ENCODE peak calls at places on chromosome 20, in four cellular contexts. K is A549, S is IMR-90, C is HepG2. L is an unnamed sample.

GRCh38 chr20:9460518-9460917 is 53.9 kb upstream of the LAMP5 start:
- DNase-seq in K (peak), S (peak), C (no peak), L (no peak)

GRCh38 chr20:46992640-46993035 is 98.0 kb downstream of the EYA2 start:
- DNase-seq in K (no peak), S (no peak), C (no peak), L (no peak)

GRCh38 chr20:50318709-50319108 is 128.1 kb downstream of the CEBPB start:
- DNase-seq in K (no peak), S (no peak), C (no peak), L (peak)

GRCh38 chr20:56422824-56423189 is 10.7 kb downstream of the CASS4 start:
- DNase-seq in K (no peak), S (peak), C (no peak), L (peak)

GRCh38 chr20:19833395-19833794 is 75.3 kb downstream of the RIN2 start:
- DNase-seq in K (no peak), S (no peak), C (no peak), L (no peak)

GRCh38 chr20:5126512-5127203 is at the start of gene CDS2:
- DNase-seq in K (peak), S (peak), C (peak), L (peak)

GRCh38 chr20:11912013-11912663 is 5.6 kb upstream of the BTBD3 start:
- DNase-seq in K (peak), S (no peak), C (peak), L (no peak)

GRCh38 chr20:53743607-53744260 is 150.1 kb upstream of the ZNF217 start:
- DNase-seq in K (no peak), S (no peak), C (no peak), L (no peak)

GRCh38 chr20:4585104-4585753 is 136.5 kb upstream of the PRND start:
- DNase-seq in K (no peak), S (peak), C (no peak), L (no peak)

GRCh38 chr20:41089555-41089954 is 47.8 kb upstream of the PLCG1 start:
- DNase-seq in K (peak), S (no peak), C (no peak), L (no peak)

GRCh38 chr20:18632196-18632789 is 44.4 kb downstream of the DTD1 start:
- DNase-seq in K (peak), S (peak), C (peak), L (peak)

GRCh38 chr20:37882961-37883712 is 19.8 kb upstream of the VSTM2L start:
- DNase-seq in K (no peak), S (no peak), C (peak), L (no peak)

GRCh38 chr20:19908586-19908985 is 108.6 kb upstream of the NAA20 start:
- DNase-seq in K (no peak), S (no peak), C (no peak), L (no peak)

GRCh38 chr20:15895126-15895525 is 678.1 kb downstream of the KIF16B start:
- DNase-seq in K (no peak), S (no peak), C (no peak), L (no peak)

GRCh38 chr20:20215976-20216727 is 151.8 kb upstream of the INSM1 start:
- DNase-seq in K (no peak), S (no peak), C (no peak), L (no peak)

GRCh38 chr20:25076201-25076600 is 5.7 kb downstream of the VSX1 start:
- DNase-seq in K (no peak), S (no peak), C (no peak), L (no peak)

GRCh38 chr20:41327178-41327577 is 9.6 kb upstream of the ZHX3 start:
- DNase-seq in K (no peak), S (no peak), C (no peak), L (no peak)

GRCh38 chr20:10715035-10715434 is 41.2 kb upstream of the JAG1 start:
- DNase-seq in K (peak), S (peak), C (peak), L (no peak)

GRCh38 chr20:52972965-52973819 is 1.0 kb downstream of the TSHZ2 start:
- DNase-seq in K (no peak), S (no peak), C (no peak), L (no peak)

GRCh38 chr20:38730167-38730988 is 6.1 kb downstream of the SLC32A1 start:
- DNase-seq in K (no peak), S (no peak), C (no peak), L (no peak)

GRCh38 chr20:58596244-58597010 is 54.7 kb upstream of the STX16 start:
- DNase-seq in K (no peak), S (no peak), C (no peak), L (no peak)

GRCh38 chr20:7708112-7708511 is 232.1 kb downstream of the HAO1 start:
- DNase-seq in K (no peak), S (no peak), C (no peak), L (no peak)

GRCh38 chr20:23749746-23750145 is 989 bp downstream of the CST1 start:
- DNase-seq in K (no peak), S (no peak), C (no peak), L (no peak)

GRCh38 chr20:23753194-23753548 is 2.4 kb upstream of the CST1 start:
- DNase-seq in K (no peak), S (no peak), C (no peak), L (no peak)

GRCh38 chr20:23753589-23753988 is 2.9 kb upstream of the CST1 start:
- DNase-seq in K (no peak), S (no peak), C (no peak), L (no peak)

GRCh38 chr20:23752481-23753193 is 1.9 kb upstream of the CST1 start:
- DNase-seq in K (no peak), S (no peak), C (no peak), L (no peak)

GRCh38 chr20:23752019-23752418 is 1.3 kb upstream of the CST1 start:
- DNase-seq in K (no peak), S (no peak), C (no peak), L (no peak)
- TF ChIP-seq MAZ in K (no peak), S (no peak), C (no peak), L (no peak)

GRCh38 chr20:44703183-44703925 is 11.8 kb upstream of the CCN5 start:
- DNase-seq in K (no peak), S (no peak), C (no peak), L (no peak)

GRCh38 chr20:44703956-44704488 is 11.1 kb upstream of the CCN5 start:
- DNase-seq in K (no peak), S (no peak), C (no peak), L (no peak)

GRCh38 chr20:44702776-44703175 is 12.4 kb upstream of the CCN5 start:
- DNase-seq in K (no peak), S (peak), C (no peak), L (no peak)

GRCh38 chr20:44705364-44706094 is 9.6 kb upstream of the CCN5 start:
- DNase-seq in K (no peak), S (no peak), C (no peak), L (no peak)

GRCh38 chr20:44704551-44704971 is 10.6 kb upstream of the CCN5 start:
- DNase-seq in K (no peak), S (peak), C (no peak), L (no peak)
- TF ChIP-seq MAZ in K (no peak), S (no peak), C (no peak), L (no peak)

DNA sequence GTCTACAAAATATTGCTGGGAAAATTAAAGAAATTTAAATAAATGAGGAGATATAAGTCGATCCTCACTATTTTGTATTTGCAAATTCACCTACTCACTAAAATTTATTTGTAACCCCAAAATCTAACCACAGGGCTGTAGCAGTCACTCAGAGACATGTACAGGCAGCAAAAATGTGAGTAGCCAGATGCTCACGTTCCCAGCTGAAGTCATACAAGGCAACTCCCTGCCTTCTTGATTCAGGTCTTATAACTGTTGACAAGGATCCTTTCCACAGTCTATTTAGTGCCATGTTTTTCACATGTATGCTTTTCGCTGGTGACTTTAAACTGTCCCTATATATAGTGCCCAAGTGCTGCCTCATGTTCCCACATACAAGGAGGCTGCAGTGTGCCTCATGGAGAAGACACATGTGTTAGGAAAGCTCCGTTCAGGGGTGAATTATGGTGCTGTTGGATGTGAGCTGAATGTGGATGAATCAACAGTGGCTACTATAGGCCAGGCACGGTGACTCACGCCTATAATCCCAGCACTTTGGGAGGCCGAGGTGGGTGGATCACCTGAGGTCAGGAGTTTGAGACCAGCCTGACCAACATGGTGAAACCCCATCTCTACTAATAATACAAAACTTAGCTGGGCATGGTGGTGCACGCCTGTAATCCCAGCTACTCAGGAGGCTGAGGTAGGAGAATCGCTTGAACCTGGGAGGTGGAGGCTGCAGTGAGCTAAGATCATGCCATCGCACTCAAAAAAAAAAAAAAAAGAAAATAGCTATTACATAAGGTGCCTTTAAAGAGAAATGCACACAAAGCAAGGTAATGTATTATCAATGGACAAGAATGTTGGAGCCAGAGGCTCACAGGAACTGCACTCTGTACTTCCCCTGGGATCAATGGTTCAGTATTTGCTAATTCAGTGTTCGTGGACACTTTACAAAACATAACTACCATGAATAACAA is 55.3 kb downstream of the STK35 start:
- DNase-seq in K (no peak), S (no peak), C (peak), L (no peak)
- TF ChIP-seq MAZ in K (no peak), S (no peak), C (no peak), L (no peak)

GRCh38 chr20:45968801-45969711 is 2.9 kb downstream of the ZNF335 start:
- DNase-seq in K (no peak), S (peak), C (no peak), L (no peak)
- TF ChIP-seq MAZ in K (no peak), S (peak), C (no peak), L (no peak)

GRCh38 chr20:33139467-33139866 is 28.5 kb upstream of the BPIFA2 start:
- DNase-seq in K (no peak), S (no peak), C (no peak), L (no peak)
- TF ChIP-seq MAZ in K (no peak), S (no peak), C (no peak), L (no peak)